ENCODE peak calls at places on chromosome 2, in seven cellular contexts. L is GM23338, T is fibroblast of lung, U is GM12878, Y is K562, E is mammary epithelial cell, R is astrocyte. S is an unnamed sample.

GRCh38 chr2:56714400-56714799 is 530.6 kb downstream of the CCDC85A start:
- DNase-seq in L (no peak), T (peak; percentile 7), U (no peak), Y (no peak), E (no peak), R (no peak), S (no peak)

GRCh38 chr2:177295479-177295878 is 31.0 kb upstream of the NFE2L2 start:
- DNase-seq in L (no peak), T (peak; percentile 65), U (no peak), Y (no peak), E (no peak), R (peak; percentile 51), S (no peak)

GRCh38 chr2:43758738-43759137 is 15.1 kb upstream of the DYNC2LI1 start:
- DNase-seq in L (no peak), T (peak; percentile 75), U (no peak), Y (no peak), E (no peak), R (peak; percentile 72), S (no peak)

GRCh38 chr2:121284424-121285076 is 452 bp downstream of the TFCP2L1 start:
- DNase-seq in L (peak; percentile 59), T (no peak), U (no peak), Y (no peak), E (peak; percentile 29), R (no peak), S (no peak)

GRCh38 chr2:142415461-142415860 is 284.6 kb upstream of the LRP1B start:
- DNase-seq in L (no peak), T (no peak), U (no peak), Y (no peak), E (no peak), R (no peak), S (no peak)

GRCh38 chr2:78992451-78992806 is 33.1 kb upstream of the REG3G start:
- DNase-seq in L (peak; percentile 80), T (no peak), U (no peak), Y (peak; percentile 10), E (no peak), R (no peak), S (no peak)

GRCh38 chr2:120845281-120845680 is 109.6 kb downstream of the GLI2 start:
- DNase-seq in L (no peak), T (peak; percentile 28), U (no peak), Y (no peak), E (no peak), R (no peak), S (no peak)

GRCh38 chr2:182763311-182763912 is 47.4 kb downstream of the DNAJC10 start:
- DNase-seq in L (peak; percentile 79), T (peak; percentile 65), U (no peak), Y (peak; percentile 68), E (peak; percentile 16), R (peak; percentile 51), S (no peak)

GRCh38 chr2:153567367-153567766 is 88.8 kb upstream of the RPRM start:
- DNase-seq in L (no peak), T (no peak), U (no peak), Y (no peak), E (no peak), R (no peak), S (no peak)

GRCh38 chr2:98710709-98711108 is 20.2 kb downstream of the MGAT4A start:
- DNase-seq in L (no peak), T (no peak), U (no peak), Y (no peak), E (no peak), R (no peak), S (no peak)

GRCh38 chr2:109275120-109276040 is 146.4 kb downstream of the SH3RF3 start:
- DNase-seq in L (no peak), T (no peak), U (no peak), Y (no peak), E (no peak), R (no peak), S (no peak)

GRCh38 chr2:72146357-72147302 is 1.0 kb downstream of the CYP26B1 start:
- DNase-seq in L (peak; percentile 68), T (no peak), U (no peak), Y (no peak), E (no peak), R (no peak), S (no peak)

GRCh38 chr2:237319086-237319820 is 94.7 kb downstream of the COL6A3 start:
- DNase-seq in L (no peak), T (no peak), U (no peak), Y (no peak), E (no peak), R (no peak), S (no peak)

GRCh38 chr2:182792441-182792840 is 74.0 kb downstream of the FRZB start:
- DNase-seq in L (no peak), T (no peak), U (no peak), Y (no peak), E (no peak), R (no peak), S (no peak)

GRCh38 chr2:25286025-25286400 is 55.7 kb downstream of the DNMT3A start:
- DNase-seq in L (peak; percentile 63), T (no peak), U (no peak), Y (no peak), E (no peak), R (no peak), S (no peak)

GRCh38 chr2:176136375-176137248 is 7.1 kb downstream of the HOXD8 start:
- DNase-seq in L (peak; percentile 66), T (no peak), U (no peak), Y (no peak), E (no peak), R (no peak), S (no peak)

GRCh38 chr2:127647242-127648190 is 1.6 kb downstream of the GPR17 start:
- DNase-seq in L (no peak), T (peak; percentile 54), U (no peak), Y (no peak), E (no peak), R (no peak), S (no peak)

GRCh38 chr2:226337941-226338605 is 461.5 kb downstream of the IRS1 start:
- DNase-seq in L (no peak), T (peak; percentile 33), U (no peak), Y (no peak), E (no peak), R (peak; percentile 26), S (no peak)

GRCh38 chr2:216619411-216620393 is 13.5 kb upstream of the IGFBP2 start:
- DNase-seq in L (no peak), T (peak; percentile 41), U (no peak), Y (peak; percentile 6), E (no peak), R (no peak), S (no peak)

GRCh38 chr2:117714110-117714509 is 100.4 kb upstream of the DDX18 start:
- DNase-seq in L (no peak), T (no peak), U (no peak), Y (no peak), E (no peak), R (no peak), S (no peak)

DNA sequence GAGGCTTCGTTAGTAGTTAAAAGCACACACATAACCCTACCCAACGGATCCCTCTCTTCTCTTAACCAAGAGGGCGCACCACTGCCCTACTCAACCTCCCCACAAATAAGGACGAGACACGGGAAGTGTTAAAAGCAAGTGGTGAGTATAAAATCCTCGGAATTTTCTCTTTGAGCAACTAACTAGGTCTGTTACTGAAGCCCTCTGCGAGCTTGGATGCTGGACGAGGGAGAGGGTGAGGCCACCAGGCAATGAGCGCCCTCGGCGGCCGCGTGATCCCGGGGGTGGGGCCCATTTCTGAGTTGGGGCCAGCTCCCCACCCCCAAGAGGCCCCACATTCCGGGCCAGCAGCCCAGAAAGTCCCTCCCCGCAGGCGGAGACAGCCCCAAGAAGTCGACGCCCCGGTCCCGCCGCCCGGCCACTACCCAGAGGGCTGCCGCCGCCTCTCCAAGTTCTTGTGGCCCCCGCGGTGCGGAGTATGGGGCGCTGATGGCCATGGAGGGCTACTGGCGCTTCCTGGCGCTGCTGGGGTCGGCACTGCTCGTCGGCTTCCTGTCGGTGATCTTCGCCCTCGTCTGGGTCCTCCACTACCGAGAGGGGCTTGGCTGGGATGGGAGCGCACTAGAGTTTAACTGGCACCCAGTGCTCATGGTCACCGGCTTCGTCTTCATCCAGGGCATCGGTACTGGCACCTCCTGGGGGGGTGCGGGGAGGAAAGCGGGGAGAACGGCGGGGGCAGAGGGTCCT is at the start of gene CYBRD1:
- DNase-seq in L (peak; percentile 77), T (peak; percentile 86), U (no peak), Y (peak; percentile 96), E (peak; percentile 44), R (peak; percentile 71), S (no peak)
- TF ChIP-seq CTCF in L (peak; percentile 30), T (no peak), U (no peak), Y (peak; percentile 14), E (no peak), R (no peak), S (no peak)

DNA sequence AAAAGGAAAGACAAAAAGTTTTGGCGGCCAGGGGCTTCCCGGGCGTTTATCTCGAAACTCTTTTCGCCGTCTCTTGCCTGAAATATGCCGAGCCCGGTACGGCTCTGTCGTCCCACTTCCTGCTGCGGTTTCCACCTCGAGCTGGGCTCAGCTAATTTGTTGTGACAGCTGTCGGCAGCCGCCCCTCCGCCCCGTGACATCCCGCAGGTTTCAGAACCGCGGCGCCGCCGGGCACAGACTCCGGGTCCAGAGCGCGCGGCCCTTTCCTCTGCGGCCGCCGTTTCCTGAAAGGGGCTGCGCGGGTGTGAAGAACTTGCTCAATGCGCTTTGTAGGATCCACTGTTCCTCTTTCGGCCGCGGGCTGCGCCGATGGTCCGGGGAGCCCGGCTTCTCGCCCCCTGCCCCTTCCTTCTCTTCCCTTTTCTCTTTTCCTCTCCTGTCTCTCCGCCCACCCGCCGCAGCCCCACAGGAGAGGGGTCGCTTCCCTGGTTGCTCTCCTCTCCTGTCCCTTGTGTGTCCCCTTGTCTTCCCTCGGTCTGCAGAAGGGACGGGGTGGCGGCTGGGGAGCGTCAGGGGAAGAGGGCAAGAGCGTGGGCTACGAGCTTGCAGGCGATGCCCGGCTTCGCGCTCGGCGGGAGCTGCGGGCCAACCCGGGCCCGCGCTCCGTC is 648 bp downstream of the ARID5A start:
- DNase-seq in L (peak; percentile 62), T (peak; percentile 60), U (peak; percentile 66), Y (peak; percentile 72), E (peak; percentile 70), R (peak; percentile 50), S (no peak)
- TF ChIP-seq EZH2 in L (no peak), T (no peak), U (no peak), Y (no peak), E (no peak), R (no peak), S (no peak)

GRCh38 chr2:160109939-160110673 is 47.7 kb upstream of the PLA2R1 start:
- DNase-seq in L (peak; percentile 84), T (peak; percentile 67), U (no peak), Y (peak; percentile 64), E (peak; percentile 33), R (peak; percentile 49), S (no peak)
- TF ChIP-seq CTCF in L (peak; percentile 84), T (peak; percentile 72), U (peak; percentile 80), Y (peak; percentile 85), E (peak; percentile 84), R (peak; percentile 81), S (peak; percentile 84)

GRCh38 chr2:101736233-101736632 is 38.7 kb downstream of the MAP4K4 start:
- DNase-seq in L (no peak), T (no peak), U (no peak), Y (no peak), E (no peak), R (no peak), S (no peak)

GRCh38 chr2:101735166-101735533 is 37.6 kb downstream of the MAP4K4 start:
- DNase-seq in L (no peak), T (no peak), U (no peak), Y (no peak), E (no peak), R (no peak), S (no peak)

GRCh38 chr2:101733257-101733993 is 35.9 kb downstream of the MAP4K4 start:
- DNase-seq in L (no peak), T (no peak), U (no peak), Y (no peak), E (no peak), R (no peak), S (no peak)

GRCh38 chr2:101732773-101733256 is 35.3 kb downstream of the MAP4K4 start:
- DNase-seq in L (no peak), T (no peak), U (no peak), Y (no peak), E (no peak), R (no peak), S (no peak)

GRCh38 chr2:101734511-101735165 is 37.1 kb downstream of the MAP4K4 start:
- DNase-seq in L (no peak), T (no peak), U (no peak), Y (no peak), E (no peak), R (no peak), S (no peak)
- TF ChIP-seq EZH2 in L (no peak), T (no peak), U (no peak), Y (no peak), E (no peak), R (no peak), S (no peak)

S was measured in keratinocyte.